ENCODE peak calls at places on chromosomes 3 and 15, in six cellular contexts. T is cardiac muscle cell, V is hepatocyte, K is GM12865, W is HCT116, A is cardiac fibroblast. X is an unnamed sample.
A peak's percentile ranks its signal among the peaks of the same experiment; 100 is the strongest.

GRCh38 chr3:37806505-37807291 is 55.0 kb upstream of the CTDSPL start:
- DNase-seq in T (no peak), V (no peak), K (no peak), W (no peak), A (no peak), X (no peak)

GRCh38 chr3:89000886-89001285 is 106.5 kb upstream of the EPHA3 start:
- DNase-seq in T (peak; percentile 26), V (no peak), K (no peak), W (no peak), A (peak; percentile 66), X (no peak)

GRCh38 chr3:196778755-196779154 is 39.1 kb downstream of the PAK2 start:
- DNase-seq in T (peak; percentile 70), V (no peak), K (no peak), W (no peak), A (peak; percentile 73), X (peak; percentile 84)

GRCh38 chr3:127438951-127439350 is 151.1 kb upstream of the PRR20G start:
- DNase-seq in T (no peak), V (no peak), K (no peak), W (no peak), A (no peak), X (no peak)

GRCh38 chr3:177724020-177724638 is 526.8 kb upstream of the TBL1XR1 start:
- DNase-seq in T (peak; percentile 59), V (no peak), K (no peak), W (no peak), A (peak; percentile 21), X (no peak)

GRCh38 chr3:52782412-52783210 is 5.2 kb downstream of the ITIH1 start:
- DNase-seq in T (no peak), V (no peak), K (no peak), W (no peak), A (no peak), X (no peak)

GRCh38 chr3:108073712-108074431 is 17.0 kb downstream of the CD47 start:
- DNase-seq in T (no peak), V (no peak), K (no peak), W (no peak), A (peak; percentile 37), X (no peak)

GRCh38 chr3:115385935-115386334 is 237.4 kb upstream of the GAP43 start:
- DNase-seq in T (no peak), V (no peak), K (no peak), W (no peak), A (no peak), X (no peak)

GRCh38 chr15:56496635-56497034 is 31.7 kb upstream of the MNS1 start:
- DNase-seq in T (peak; percentile 88), V (peak; percentile 77), K (peak; percentile 80), W (peak; percentile 67), A (peak; percentile 89), X (peak; percentile 19)

DNA sequence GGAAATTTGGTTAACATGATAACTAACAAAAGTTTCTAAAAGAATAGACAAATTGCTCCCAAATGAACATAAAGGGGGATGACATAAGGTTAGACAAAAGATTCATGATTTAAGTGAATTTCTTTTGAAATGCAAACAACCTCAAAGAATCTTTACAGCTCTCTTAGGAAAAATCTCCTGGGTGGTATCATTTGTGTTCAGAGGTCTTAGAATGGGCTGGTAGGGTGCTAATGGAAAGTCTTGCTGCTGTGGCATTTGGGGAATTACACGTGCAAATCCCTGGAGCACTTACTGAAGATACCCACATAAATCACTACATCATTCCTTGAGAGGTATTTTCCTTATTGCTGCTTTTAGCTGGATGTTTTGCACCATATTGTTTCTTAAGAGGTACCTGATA is 14.4 kb upstream of the ROBO2 start:
- DNase-seq in T (no peak), V (no peak), K (no peak), W (no peak), A (no peak), X (no peak)
- H3K4me3 ChIP-seq in T (no peak overlapping the region), V (no peak overlapping the region), K (no peak overlapping the region), W (no peak overlapping the region), A (no peak overlapping the region), X (no peak overlapping the region)

GRCh38 chr3:43288850-43289249 is 2.5 kb downstream of the SNRK start:
- DNase-seq in T (no peak), V (no peak), K (no peak), W (no peak), A (no peak), X (no peak)
- H3K4me3 ChIP-seq in T (no peak overlapping the region), V (no peak overlapping the region), K (peak overlapping the region; percentile 89), W (no peak overlapping the region), A (peak overlapping the region; percentile 76), X (peak overlapping the region; percentile 54)

GRCh38 chr3:126021702-126022101 is 52.7 kb downstream of the ROPN1B start:
- DNase-seq in T (no peak), V (no peak), K (no peak), W (no peak), A (no peak), X (no peak)
- H3K4me3 ChIP-seq in T (no peak overlapping the region), V (no peak overlapping the region), K (no peak overlapping the region), W (no peak overlapping the region), A (no peak overlapping the region), X (no peak overlapping the region)

GRCh38 chr3:84960581-84960980 is 1.8 kb downstream of the CADM2 start:
- DNase-seq in T (no peak), V (no peak), K (no peak), W (no peak), A (no peak), X (no peak)

GRCh38 chr3:84960994-84961393 is 2.2 kb downstream of the CADM2 start:
- DNase-seq in T (no peak), V (no peak), K (no peak), W (no peak), A (no peak), X (no peak)

GRCh38 chr3:84963137-84963536 is 4.3 kb downstream of the CADM2 start:
- DNase-seq in T (no peak), V (no peak), K (no peak), W (no peak), A (no peak), X (no peak)

GRCh38 chr3:84961492-84962255 is 2.9 kb downstream of the CADM2 start:
- DNase-seq in T (no peak), V (no peak), K (no peak), W (no peak), A (no peak), X (no peak)

DNA sequence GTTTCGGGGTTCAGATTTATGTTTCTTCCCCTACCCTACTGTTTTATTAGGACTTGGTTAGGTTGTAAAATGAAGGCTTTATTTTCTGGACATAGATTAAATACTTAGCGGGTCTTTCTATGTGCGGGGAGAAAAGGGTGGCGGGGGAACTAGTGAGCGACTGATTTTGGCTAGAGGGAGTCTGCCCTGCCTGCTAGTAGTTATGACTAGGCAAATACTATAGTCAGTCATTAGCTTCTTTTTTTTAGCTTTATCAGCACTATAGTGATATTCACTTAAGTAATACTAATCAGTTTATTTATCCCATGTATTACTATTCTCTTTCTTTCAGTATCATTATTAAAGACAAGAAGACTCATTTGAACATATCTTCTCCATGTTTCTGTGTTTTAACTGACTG is 3.7 kb downstream of the CADM2 start:
- DNase-seq in T (no peak), V (no peak), K (no peak), W (no peak), A (no peak), X (no peak)
- H3K4me3 ChIP-seq in T (no peak overlapping the region), V (no peak overlapping the region), K (no peak overlapping the region), W (no peak overlapping the region), A (no peak overlapping the region), X (no peak overlapping the region)

GRCh38 chr3:84987709-84988504 is 29.1 kb downstream of the CADM2 start:
- DNase-seq in T (no peak), V (peak; percentile 9), K (no peak), W (no peak), A (no peak), X (no peak)
- H3K4me3 ChIP-seq in T (no peak overlapping the region), V (no peak overlapping the region), K (no peak overlapping the region), W (no peak overlapping the region), A (no peak overlapping the region), X (no peak overlapping the region)

DNA sequence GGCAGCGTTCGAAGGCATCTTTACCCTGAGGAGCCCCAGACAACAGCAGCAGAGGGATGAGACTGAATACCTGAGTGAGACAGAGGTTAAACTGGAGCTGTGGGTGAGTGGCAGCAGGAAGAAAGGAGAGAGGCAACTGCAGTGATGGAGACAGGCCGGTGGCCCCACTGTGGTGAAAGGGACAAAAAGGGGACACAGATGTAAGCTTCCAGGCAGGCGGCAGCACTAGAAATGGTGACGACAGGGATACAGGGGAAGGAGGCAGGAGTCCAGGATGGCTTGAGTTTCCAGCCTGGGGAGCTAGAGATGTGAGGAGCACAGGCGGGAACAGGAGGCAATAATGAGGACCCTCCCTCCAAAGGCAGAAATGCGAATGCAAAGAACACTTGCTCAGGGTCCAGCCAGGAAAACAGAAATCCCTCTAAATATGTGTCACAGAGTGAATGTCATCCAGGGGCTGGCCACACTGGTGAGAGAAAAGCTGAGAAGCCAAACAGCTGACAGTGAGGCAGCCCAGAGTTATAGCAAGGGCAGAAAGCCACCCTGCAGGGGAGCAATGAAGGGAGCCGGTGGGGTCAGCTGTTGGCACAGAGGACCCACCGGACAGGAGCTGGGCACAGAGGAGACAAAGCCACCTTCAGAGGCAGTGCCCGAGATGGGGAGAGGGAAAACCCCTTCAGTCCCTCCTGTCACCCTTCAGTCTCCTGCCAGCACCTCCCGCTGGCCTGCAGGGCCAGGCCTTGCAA is 70.1 kb downstream of the TBC1D2B start:
- DNase-seq in T (no peak), V (no peak), K (no peak), W (no peak), A (no peak), X (no peak)
- H3K4me3 ChIP-seq in T (no peak overlapping the region), V (no peak overlapping the region), K (no peak overlapping the region), W (no peak overlapping the region), A (no peak overlapping the region), X (no peak overlapping the region)

GRCh38 chr15:94930945-94931344 is 699.6 kb downstream of the MCTP2 start:
- DNase-seq in T (no peak), V (no peak), K (no peak), W (no peak), A (no peak), X (no peak)
- H3K4me3 ChIP-seq in T (no peak overlapping the region), V (no peak overlapping the region), K (no peak overlapping the region), W (no peak overlapping the region), A (no peak overlapping the region), X (no peak overlapping the region)

DNA sequence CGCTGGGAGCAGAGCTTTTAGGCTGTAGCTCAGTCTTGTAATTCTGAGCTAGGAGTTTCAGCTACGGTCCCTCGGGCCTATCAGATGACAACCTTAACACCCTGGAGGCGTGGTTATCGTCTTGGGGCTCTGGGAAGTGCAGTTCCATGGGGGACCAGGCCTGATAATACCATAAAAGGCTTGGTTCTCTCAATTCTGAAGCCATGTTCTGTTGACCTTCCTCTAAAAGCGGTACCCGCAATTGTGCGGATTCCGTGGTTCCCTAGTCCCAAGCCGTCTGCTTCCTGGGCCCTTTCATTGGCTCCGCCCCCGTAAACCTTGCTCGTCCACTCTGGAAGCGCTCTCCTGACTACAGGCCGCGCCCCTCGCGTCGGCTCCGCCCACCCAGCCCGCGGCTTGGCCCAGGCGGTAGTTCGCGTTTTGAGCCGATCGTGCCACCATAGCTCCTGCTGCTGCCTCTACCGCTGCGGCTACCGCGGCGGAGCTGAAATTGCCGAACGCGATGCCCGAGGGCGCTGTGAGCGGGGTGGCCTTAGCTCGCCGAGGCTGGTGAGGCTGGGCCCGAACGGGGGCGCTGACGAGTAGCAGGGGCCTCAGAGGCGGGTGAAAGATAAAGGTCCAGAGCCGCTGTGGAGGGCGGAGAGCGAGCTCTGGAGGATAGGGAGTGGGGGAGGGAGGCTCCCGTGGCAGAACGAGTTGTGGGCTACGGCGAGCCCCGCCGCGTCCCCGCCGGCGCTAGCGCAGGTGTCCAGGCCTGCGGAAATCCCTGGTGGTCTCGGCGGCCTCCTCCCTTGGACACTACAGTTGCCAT is at the start of gene MAPKBP1:
- DNase-seq in T (peak; percentile 99), V (peak; percentile 99), K (peak; percentile 99), W (peak; percentile 95), A (peak; percentile 98), X (peak; percentile 91)
- H3K4me3 ChIP-seq in T (peak within 1 kb of the TSS; percentile 59), V (peak within 1 kb of the TSS; percentile 62), K (peak within 1 kb of the TSS; percentile 93), W (peak within 1 kb of the TSS; percentile 79), A (peak within 1 kb of the TSS; percentile 65), X (peak within 1 kb of the TSS; percentile 85)

X was measured in BJ.